ENCODE peak calls at places on chromosomes 1 and 21, in seven cellular contexts. U is left ventricle myocardium inferior; E is fibroblast of lung; F is CD4-positive, alpha-beta memory T cell; A is tibial nerve; L is MM.1S; S is endothelial cell of umbilical vein. M is an unnamed sample.
A peak's percentile ranks its signal among the peaks of the same experiment; 100 is the strongest.

GRCh38 chr1:14516974-14517812 is 81.3 kb upstream of the KAZN start:
- DNase-seq in U (no peak), E (peak; percentile 84), F (no peak), A (no peak), L (no peak), S (no peak), M (peak; percentile 68)

GRCh38 chr1:157833155-157833554 is 8.5 kb downstream of the CD5L start:
- DNase-seq in U (no peak), E (no peak), F (no peak), A (no peak), L (peak; percentile 45), S (no peak), M (no peak)

GRCh38 chr21:29647353-29647781 is 292.4 kb downstream of the GRIK1 start:
- DNase-seq in U (no peak), E (peak; percentile 99), F (no peak), A (no peak), L (no peak), S (peak; percentile 40), M (no peak)

GRCh38 chr21:10627316-10627863 is 106.0 kb downstream of the TPTE start:
- DNase-seq in U (no peak), E (no peak), F (no peak), A (no peak), L (no peak), S (no peak), M (no peak)

GRCh38 chr1:224380003-224380402 is 23.3 kb downstream of the CNIH4 start:
- DNase-seq in U (no peak), E (no peak), F (peak; percentile 72), A (no peak), L (peak; percentile 36), S (no peak), M (no peak)

GRCh38 chr21:42563261-42564045 is 49.8 kb downstream of the SLC37A1 start:
- DNase-seq in U (no peak), E (no peak), F (no peak), A (no peak), L (no peak), S (no peak), M (no peak)

GRCh38 chr1:184673305-184673704 is 81.4 kb downstream of the EDEM3 start:
- DNase-seq in U (no peak), E (no peak), F (no peak), A (no peak), L (no peak), S (no peak), M (no peak)

GRCh38 chr21:33854604-33855003 is 61.0 kb downstream of the ATP5PO start:
- DNase-seq in U (no peak), E (no peak), F (no peak), A (no peak), L (peak; percentile 67), S (peak; percentile 28), M (no peak)

GRCh38 chr1:94926365-94926914 is 470 bp downstream of the CNN3 start:
- DNase-seq in U (peak; percentile 64), E (peak; percentile 61), F (no peak), A (peak; percentile 25), L (no peak), S (peak; percentile 73), M (no peak)

GRCh38 chr1:43069481-43070050 is 102.5 kb downstream of the EBNA1BP2 start:
- DNase-seq in U (no peak), E (no peak), F (no peak), A (no peak), L (no peak), S (no peak), M (no peak)

GRCh38 chr1:220681220-220681847 is 8.8 kb upstream of the C1orf115 start:
- DNase-seq in U (no peak), E (peak; percentile 27), F (no peak), A (no peak), L (no peak), S (peak; percentile 59), M (no peak)

GRCh38 chr1:75328691-75329090 is 194.5 kb downstream of the LHX8 start:
- DNase-seq in U (no peak), E (no peak), F (no peak), A (no peak), L (no peak), S (no peak), M (no peak)

GRCh38 chr1:234918216-234918841 is 210.3 kb downstream of the TOMM20 start:
- DNase-seq in U (peak; percentile 38), E (no peak), F (no peak), A (no peak), L (no peak), S (peak; percentile 99), M (no peak)

GRCh38 chr1:153470707-153471106 is 10.3 kb upstream of the S100A7 start:
- DNase-seq in U (no peak), E (no peak), F (no peak), A (no peak), L (no peak), S (no peak), M (no peak)

GRCh38 chr1:40801742-40802077 is 18.1 kb downstream of the KCNQ4 start:
- DNase-seq in U (no peak), E (no peak), F (no peak), A (no peak), L (no peak), S (no peak), M (no peak)

GRCh38 chr1:59013276-59013927 is 229.6 kb upstream of the JUN start:
- DNase-seq in U (peak; percentile 48), E (peak; percentile 36), F (no peak), A (peak; percentile 22), L (peak; percentile 40), S (peak; percentile 76), M (no peak)

GRCh38 chr1:59156526-59157196 is 140.2 kb upstream of the FGGY start:
- DNase-seq in U (no peak), E (no peak), F (no peak), A (no peak), L (no peak), S (peak; percentile 26), M (no peak)

GRCh38 chr1:7281821-7282220 is 489.3 kb upstream of the VAMP3 start:
- DNase-seq in U (no peak), E (peak; percentile 96), F (no peak), A (no peak), L (no peak), S (no peak), M (no peak)

GRCh38 chr1:53956308-53957168 is 10.4 kb downstream of the LRRC42 start:
- DNase-seq in U (no peak), E (peak; percentile 29), F (no peak), A (no peak), L (no peak), S (no peak), M (no peak)

GRCh38 chr1:53321366-53321765 is 6.5 kb downstream of the LRP8 start:
- DNase-seq in U (no peak), E (no peak), F (peak; percentile 7), A (no peak), L (no peak), S (peak; percentile 6), M (no peak)

DNA sequence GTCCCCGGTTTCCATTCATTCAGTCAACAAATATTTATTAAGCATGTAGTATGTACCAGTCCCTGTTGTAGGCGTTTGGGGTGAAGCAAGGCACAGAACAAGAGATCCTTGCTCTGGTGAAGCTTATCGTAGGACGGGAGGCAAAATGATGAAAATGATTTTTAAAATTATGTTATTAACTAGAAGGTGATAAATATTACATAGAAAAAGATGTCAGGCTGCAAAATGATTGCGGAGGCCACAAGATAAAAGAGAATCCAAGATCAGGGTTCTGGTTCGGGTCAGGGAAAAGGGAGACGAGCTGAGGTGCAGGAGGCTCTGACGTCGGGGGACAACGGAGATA is 602 bp upstream of the CGN start:
- DNase-seq in U (no peak), E (no peak), F (no peak), A (no peak), L (no peak), S (no peak), M (no peak)
- H3K27ac ChIP-seq in U (peak overlapping the region; percentile 48), E (no peak overlapping the region), F (peak overlapping the region; percentile 53), A (peak overlapping the region; percentile 75), L (no peak overlapping the region), S (no peak overlapping the region), M (no peak overlapping the region)

GRCh38 chr1:178609015-178609414 is 96.1 kb downstream of the TEX35 start:
- DNase-seq in U (no peak), E (peak; percentile 90), F (no peak), A (no peak), L (no peak), S (peak; percentile 15), M (no peak)

GRCh38 chr1:178613271-178613945 is 100.5 kb downstream of the TEX35 start:
- DNase-seq in U (no peak), E (no peak), F (no peak), A (no peak), L (no peak), S (no peak), M (no peak)

GRCh38 chr1:178606839-178607238 is 93.9 kb downstream of the TEX35 start:
- DNase-seq in U (no peak), E (no peak), F (no peak), A (no peak), L (no peak), S (no peak), M (no peak)

GRCh38 chr1:178612261-178612660 is 99.4 kb downstream of the TEX35 start:
- DNase-seq in U (no peak), E (peak; percentile 79), F (no peak), A (no peak), L (no peak), S (peak; percentile 50), M (no peak)

DNA sequence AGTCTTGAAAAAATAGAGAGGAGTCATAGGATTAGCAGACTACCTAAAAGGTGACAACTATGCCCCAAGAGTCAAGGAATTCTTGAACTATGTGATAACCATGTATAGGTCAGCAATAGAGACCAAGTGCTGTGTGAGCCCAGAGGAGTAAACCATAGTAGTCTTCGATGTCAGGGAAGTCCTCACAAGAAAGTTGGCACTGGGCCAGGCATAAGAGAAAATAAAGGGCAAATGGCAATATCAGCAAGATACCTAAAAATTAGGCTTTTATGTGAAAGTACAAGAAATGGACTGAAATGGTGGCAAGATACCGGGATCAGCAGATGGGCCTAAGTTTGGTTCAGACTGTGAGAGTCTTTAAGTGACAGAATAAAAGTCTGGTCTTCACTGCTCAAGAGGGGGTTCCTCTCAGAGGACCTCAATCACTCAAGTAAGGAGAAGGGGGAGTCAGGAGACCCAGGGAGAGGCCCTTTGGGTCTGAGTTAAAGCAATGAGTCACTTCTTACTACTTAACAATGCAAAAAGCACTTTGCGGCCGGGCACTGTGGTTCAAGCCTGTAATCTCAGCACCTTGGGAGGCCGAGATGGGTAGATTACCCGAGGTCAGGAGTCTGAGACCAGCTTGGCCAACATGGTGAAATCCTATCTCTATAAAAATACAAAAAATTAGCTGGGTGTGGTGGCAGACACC is 95.0 kb downstream of the TEX35 start:
- DNase-seq in U (no peak), E (no peak), F (no peak), A (no peak), L (peak; percentile 20), S (no peak), M (no peak)
- H3K4me1 ChIP-seq in U (peaks cover 15% of the 10 kb centered on the region), E (peaks cover 35% of the 10 kb centered on the region), F (no peaks in the 10 kb centered on the region), A (no peaks in the 10 kb centered on the region), L (peaks cover 27% of the 10 kb centered on the region), S (peaks cover 9% of the 10 kb centered on the region), M (peaks cover 6% of the 10 kb centered on the region)

DNA sequence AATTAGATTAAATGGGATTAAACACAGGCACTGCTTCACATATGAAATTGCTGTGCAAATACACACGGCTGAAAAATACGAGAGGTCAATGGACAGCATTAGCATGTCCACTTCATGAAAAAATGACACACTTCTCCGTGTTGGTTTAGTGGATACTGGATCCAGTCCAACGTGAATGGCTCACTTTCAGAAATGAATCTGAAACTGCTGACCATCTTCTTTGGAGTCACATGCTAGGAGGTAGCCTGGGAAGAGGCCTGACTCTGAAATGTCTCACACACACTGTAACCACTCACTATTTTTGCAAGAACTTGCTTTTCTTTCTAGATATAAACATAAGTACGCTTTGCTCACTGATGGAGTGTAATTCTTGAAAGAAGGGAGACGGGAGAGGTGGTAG is 127.3 kb downstream of the HLCS start:
- DNase-seq in U (no peak), E (peak; percentile 66), F (no peak), A (no peak), L (no peak), S (no peak), M (no peak)
- H3K27ac ChIP-seq in U (no peak overlapping the region), E (no peak overlapping the region), F (no peak overlapping the region), A (no peak overlapping the region), L (no peak overlapping the region), S (no peak overlapping the region), M (no peak overlapping the region)

GRCh38 chr1:77143529-77144121 is 75.6 kb downstream of the PIGK start:
- DNase-seq in U (no peak), E (peak; percentile 37), F (no peak), A (no peak), L (no peak), S (peak; percentile 16), M (no peak)
- H3K4me1 ChIP-seq in U (no peaks in the 10 kb centered on the region), E (no peaks in the 10 kb centered on the region), F (peaks cover 4% of the 10 kb centered on the region), A (no peaks in the 10 kb centered on the region), L (no peaks in the 10 kb centered on the region), S (no peaks in the 10 kb centered on the region), M (no peaks in the 10 kb centered on the region)

M was measured in right atrium auricular region.